ENCODE peak calls at places on chromosomes 1 and 21, in seven cellular contexts. K is IMR-90, M is K562, O is A549, C is H1, T is GM12878, Y is HepG2. X is an unnamed sample.

GRCh38 chr1:151371744-151372410 is 628 bp downstream of the SELENBP1 start:
- DNase-seq in K (peak; percentile 35), M (no peak), O (peak; percentile 39), C (no peak), T (no peak), Y (no peak), X (peak; percentile 80)

GRCh38 chr1:155801149-155801548 is 55.9 kb downstream of the GON4L start:
- DNase-seq in K (peak; percentile 31), M (no peak), O (no peak), C (no peak), T (no peak), Y (no peak), X (no peak)

GRCh38 chr1:76137746-76138145 is 63.2 kb downstream of the ST6GALNAC3 start:
- DNase-seq in K (no peak), M (no peak), O (no peak), C (no peak), T (no peak), Y (no peak), X (no peak)

GRCh38 chr1:33710989-33711388 is 152.9 kb upstream of the HMGB4 start:
- DNase-seq in K (peak; percentile 2), M (no peak), O (no peak), C (no peak), T (no peak), Y (no peak), X (peak; percentile 32)

GRCh38 chr1:7680791-7681165 is 90.3 kb upstream of the VAMP3 start:
- DNase-seq in K (no peak), M (no peak), O (no peak), C (peak; percentile 58), T (no peak), Y (no peak), X (peak; percentile 75)

GRCh38 chr1:119745034-119745433 is 23.7 kb downstream of the HMGCS2 start:
- DNase-seq in K (no peak), M (no peak), O (no peak), C (no peak), T (no peak), Y (no peak), X (no peak)

GRCh38 chr1:178189814-178190213 is 95.9 kb downstream of the RASAL2 start:
- DNase-seq in K (peak; percentile 11), M (peak; percentile 7), O (peak; percentile 58), C (no peak), T (peak; percentile 5), Y (peak; percentile 51), X (peak; percentile 57)

GRCh38 chr1:27299385-27300252 is 22.3 kb upstream of the TMEM222 start:
- DNase-seq in K (peak; percentile 100), M (no peak), O (peak; percentile 75), C (no peak), T (no peak), Y (peak; percentile 53), X (peak; percentile 78)

GRCh38 chr1:209883341-209883971 is 54.6 kb upstream of the SYT14 start:
- DNase-seq in K (peak; percentile 89), M (no peak), O (no peak), C (no peak), T (no peak), Y (no peak), X (no peak)

GRCh38 chr1:1763657-1764621 is 14.3 kb downstream of the NADK start:
- DNase-seq in K (no peak), M (no peak), O (peak; percentile 67), C (no peak), T (no peak), Y (no peak), X (no peak)

GRCh38 chr1:214632091-214632490 is 29.1 kb downstream of the CENPF start:
- DNase-seq in K (no peak), M (no peak), O (no peak), C (no peak), T (no peak), Y (no peak), X (no peak)

GRCh38 chr1:33060579-33061083 is 20.3 kb upstream of the AZIN2 start:
- DNase-seq in K (peak; percentile 76), M (no peak), O (peak; percentile 29), C (no peak), T (no peak), Y (no peak), X (no peak)

GRCh38 chr1:11794446-11795237 is 11.1 kb downstream of the MTHFR start:
- DNase-seq in K (no peak), M (peak; percentile 9), O (no peak), C (no peak), T (no peak), Y (no peak), X (no peak)

GRCh38 chr1:183877321-183877720 is 72.4 kb downstream of the RGL1 start:
- DNase-seq in K (peak; percentile 31), M (no peak), O (no peak), C (no peak), T (no peak), Y (no peak), X (no peak)

GRCh38 chr1:18100493-18101063 is 7.0 kb upstream of the IGSF21 start:
- DNase-seq in K (peak; percentile 49), M (peak; percentile 76), O (peak; percentile 54), C (peak; percentile 85), T (peak; percentile 5), Y (peak; percentile 38), X (peak; percentile 70)

GRCh38 chr21:42474043-42474831 is 21.8 kb downstream of the RSPH1 start:
- DNase-seq in K (no peak), M (no peak), O (peak; percentile 67), C (no peak), T (no peak), Y (peak; percentile 41), X (peak; percentile 43)

GRCh38 chr1:34389974-34390373 is 213.3 kb downstream of the C1orf94 start:
- DNase-seq in K (no peak), M (no peak), O (no peak), C (no peak), T (no peak), Y (no peak), X (no peak)

GRCh38 chr1:204438628-204439027 is 27.0 kb upstream of the PPP1R15B start:
- DNase-seq in K (peak; percentile 100), M (no peak), O (peak; percentile 66), C (no peak), T (no peak), Y (no peak), X (no peak)

GRCh38 chr1:7384121-7384520 is 387.0 kb upstream of the VAMP3 start:
- DNase-seq in K (no peak), M (no peak), O (no peak), C (peak; percentile 31), T (no peak), Y (no peak), X (no peak)

GRCh38 chr1:207077470-207078377 is 10.9 kb upstream of the C4BPB start:
- DNase-seq in K (peak; percentile 77), M (peak; percentile 79), O (peak; percentile 78), C (peak; percentile 69), T (peak; percentile 53), Y (peak; percentile 71), X (peak; percentile 59)

GRCh38 chr1:59422921-59423575 is 126.2 kb downstream of the FGGY start:
- DNase-seq in K (no peak), M (no peak), O (no peak), C (no peak), T (no peak), Y (peak; percentile 92), X (peak; percentile 4)

GRCh38 chr1:228515200-228515834 is 28.1 kb downstream of the RNF187 start:
- DNase-seq in K (peak; percentile 58), M (peak; percentile 79), O (peak; percentile 55), C (no peak), T (no peak), Y (peak; percentile 17), X (peak; percentile 76)

GRCh38 chr1:13808729-13809131 is 108.7 kb downstream of the PRDM2 start:
- DNase-seq in K (peak; percentile 65), M (peak; percentile 90), O (no peak), C (no peak), T (no peak), Y (no peak), X (no peak)

GRCh38 chr21:21682172-21682571 is 684.0 kb downstream of the NCAM2 start:
- DNase-seq in K (peak; percentile 47), M (no peak), O (no peak), C (no peak), T (no peak), Y (no peak), X (no peak)
- TF ChIP-seq RFX5 in K (no peak), M (no peak), O (no peak), C (no peak), T (no peak), Y (no peak), X (no peak)

DNA sequence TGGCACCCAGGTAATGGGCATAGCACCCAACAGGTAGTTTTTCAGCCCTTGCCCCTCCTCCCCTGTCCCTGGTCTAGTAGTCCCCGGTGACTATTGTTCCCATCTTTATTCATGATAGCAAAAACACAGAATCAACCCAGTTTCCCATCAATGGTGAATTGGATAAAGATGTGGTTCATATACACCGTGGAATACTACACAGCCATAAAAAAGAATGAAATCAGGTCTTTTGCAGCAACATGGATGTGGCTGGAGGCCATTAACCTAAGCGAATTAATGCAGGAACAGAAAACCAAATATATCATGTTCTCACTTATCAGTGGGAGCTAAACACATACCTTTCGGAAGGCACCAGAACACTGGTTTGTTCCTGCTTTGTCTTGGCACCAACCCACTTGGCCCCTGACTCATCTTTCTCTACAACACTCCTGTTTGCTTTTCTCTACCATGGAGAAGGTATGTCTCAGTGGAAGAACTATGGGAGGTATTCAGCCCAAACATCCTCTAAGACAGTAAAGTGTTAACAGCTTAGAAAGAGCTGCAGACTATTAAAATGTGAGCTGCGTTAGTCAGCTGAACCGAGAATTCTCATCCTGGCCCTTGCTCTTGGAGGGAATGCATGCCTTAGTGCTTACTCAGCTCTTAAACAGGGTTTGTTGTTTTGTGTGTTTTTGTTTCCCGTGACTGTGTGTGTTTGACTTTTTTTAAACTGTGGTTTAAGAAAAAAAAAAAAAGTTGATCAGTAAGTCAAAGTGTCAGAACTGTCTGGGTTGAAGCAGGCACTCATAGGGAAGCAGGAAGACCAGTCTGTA is 203.0 kb downstream of the TOMM20 start:
- DNase-seq in K (peak; percentile 99), M (no peak), O (peak; percentile 95), C (no peak), T (peak; percentile 40), Y (peak; percentile 80), X (no peak)
- TF ChIP-seq RFX5 in K (no peak), M (no peak), O (no peak), C (no peak), T (no peak), Y (no peak), X (no peak)

GRCh38 chr1:44485229-44485932 is 80.3 kb downstream of the RNF220 start:
- DNase-seq in K (peak; percentile 79), M (peak; percentile 87), O (peak; percentile 16), C (no peak), T (no peak), Y (no peak), X (no peak)
- TF ChIP-seq RFX5 in K (no peak), M (no peak), O (no peak), C (no peak), T (no peak), Y (no peak), X (no peak)

DNA sequence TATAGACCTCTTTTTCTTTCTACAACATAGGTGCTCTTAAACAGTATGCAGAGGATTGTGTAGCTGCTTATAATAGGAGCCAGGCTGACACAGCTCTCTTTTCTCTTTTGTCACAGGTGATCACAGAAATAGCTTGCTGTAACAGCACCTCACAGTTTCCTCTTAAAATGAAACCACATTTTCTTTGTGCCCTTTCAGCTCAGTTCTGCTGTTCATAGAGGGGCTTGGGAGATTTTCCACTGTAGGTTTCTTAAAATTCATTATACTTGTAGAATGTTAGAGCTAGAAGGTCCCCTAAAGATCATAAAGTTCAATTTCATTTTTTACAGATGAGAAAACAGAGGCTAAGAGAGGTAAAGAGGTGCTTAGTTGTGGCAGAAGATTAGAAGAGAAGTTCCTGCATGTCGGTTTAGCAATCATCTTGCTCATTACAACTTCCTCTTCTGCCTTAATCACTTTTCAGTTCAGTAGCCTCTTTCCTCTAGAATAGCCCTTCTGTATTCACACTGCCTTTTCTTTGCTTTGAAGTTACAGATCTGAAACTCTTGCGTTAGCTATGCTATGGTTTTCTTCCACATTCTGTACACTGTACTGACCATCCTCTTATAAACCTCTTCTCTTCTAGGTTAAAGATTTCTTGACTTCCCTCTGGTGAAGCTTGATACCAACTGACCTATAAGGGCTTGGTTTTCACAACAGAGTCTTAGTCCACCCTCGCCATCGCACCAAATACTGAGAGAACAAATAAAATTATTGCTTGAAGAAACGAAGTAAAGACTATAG is 35.1 kb downstream of the C21orf91 start:
- DNase-seq in K (no peak), M (no peak), O (no peak), C (no peak), T (peak; percentile 89), Y (no peak), X (no peak)
- TF ChIP-seq RFX5 in K (no peak), M (no peak), O (no peak), C (no peak), T (no peak), Y (no peak), X (no peak)